ENCODE peak calls at places on chromosomes 3 and 15, in nine cellular contexts. V is HepG2, U is A549, I is GM12878, L is HCT116, J is upper lobe of left lung, Y is body of pancreas, C is IMR-90, G is right lobe of liver. H is an unnamed sample. For H3K9me3, the result is how much of the 10 kb centered on the place peaks cover.

GRCh38 chr15:70723124-70723427 is 40.3 kb downstream of the UACA start:
- ATAC-seq in V (no peak), U (no peak), I (no peak), L (no peak), J (peak), Y (no peak), C (no peak), G (no peak), H (no peak)

GRCh38 chr3:4021162-4021561 is 221.9 kb downstream of the LRRN1 start:
- ATAC-seq in V (no peak), U (no peak), I (no peak), L (no peak), J (no peak), Y (no peak), C (no peak), G (no peak), H (no peak)

GRCh38 chr3:170038434-170039110 is 777 bp downstream of the GPR160 start:
- ATAC-seq in V (peak), U (peak), I (peak), L (peak), J (peak), Y (peak), C (no peak), G (peak), H (no peak)

GRCh38 chr15:75067123-75067854 is 43.9 kb downstream of the PPCDC start:
- ATAC-seq in V (no peak), U (no peak), I (peak), L (no peak), J (no peak), Y (no peak), C (no peak), G (no peak), H (no peak)

GRCh38 chr15:67149859-67150824 is 84.7 kb downstream of the SMAD3 start:
- ATAC-seq in V (peak), U (peak), I (peak), L (peak), J (peak), Y (peak), C (peak), G (peak), H (peak)

GRCh38 chr3:12371525-12372140 is 82.8 kb downstream of the PPARG start:
- ATAC-seq in V (no peak), U (peak), I (no peak), L (peak), J (no peak), Y (no peak), C (peak), G (peak), H (no peak)

GRCh38 chr15:30671309-30671708 is 45.4 kb downstream of the ARHGAP11B start:
- ATAC-seq in V (no peak), U (no peak), I (no peak), L (no peak), J (no peak), Y (no peak), C (no peak), G (no peak), H (no peak)

GRCh38 chr3:197542741-197543454 is 12.9 kb downstream of the BDH1 start:
- ATAC-seq in V (no peak), U (no peak), I (no peak), L (no peak), J (peak), Y (no peak), C (no peak), G (peak), H (peak)

GRCh38 chr3:138835177-138835757 is 539 bp upstream of the PIK3CB start:
- ATAC-seq in V (peak), U (no peak), I (no peak), L (no peak), J (no peak), Y (no peak), C (peak), G (peak), H (peak)

GRCh38 chr3:32256206-32256605 is 17.7 kb downstream of the CMTM8 start:
- ATAC-seq in V (no peak), U (no peak), I (no peak), L (peak), J (no peak), Y (no peak), C (no peak), G (no peak), H (no peak)

GRCh38 chr3:120299403-120299802 is 14.4 kb upstream of the GPR156 start:
- ATAC-seq in V (no peak), U (no peak), I (no peak), L (no peak), J (no peak), Y (no peak), C (no peak), G (no peak), H (no peak)

GRCh38 chr3:136343873-136344281 is 93.7 kb downstream of the PCCB start:
- ATAC-seq in V (peak), U (peak), I (no peak), L (peak), J (peak), Y (peak), C (peak), G (peak), H (peak)

GRCh38 chr3:109927161-109927560 is 589.8 kb upstream of the DPPA4 start:
- ATAC-seq in V (no peak), U (peak), I (peak), L (peak), J (no peak), Y (no peak), C (peak), G (no peak), H (no peak)

GRCh38 chr3:127482216-127483004 is 108.1 kb downstream of the TPRA1 start:
- ATAC-seq in V (no peak), U (no peak), I (no peak), L (no peak), J (no peak), Y (no peak), C (no peak), G (no peak), H (no peak)

GRCh38 chr3:126716057-126716456 is 12.0 kb downstream of the CHCHD6 start:
- ATAC-seq in V (no peak), U (no peak), I (no peak), L (no peak), J (no peak), Y (no peak), C (no peak), G (no peak), H (no peak)

GRCh38 chr15:78006567-78007205 is 70.8 kb downstream of the TBC1D2B start:
- ATAC-seq in V (no peak), U (no peak), I (no peak), L (no peak), J (no peak), Y (peak), C (no peak), G (peak), H (no peak)

GRCh38 chr3:27661813-27662212 is 60.3 kb downstream of the EOMES start:
- ATAC-seq in V (no peak), U (no peak), I (peak), L (no peak), J (no peak), Y (no peak), C (no peak), G (no peak), H (no peak)

GRCh38 chr3:148729656-148730055 is 32.0 kb downstream of the AGTR1 start:
- ATAC-seq in V (no peak), U (no peak), I (no peak), L (no peak), J (no peak), Y (peak), C (peak), G (no peak), H (peak)

GRCh38 chr3:96266395-96267187 is 547.8 kb upstream of the EPHA6 start:
- ATAC-seq in V (no peak), U (no peak), I (no peak), L (no peak), J (no peak), Y (peak), C (no peak), G (peak), H (peak)

GRCh38 chr3:171878441-171879225 is 35.5 kb downstream of the TMEM212 start:
- ATAC-seq in V (no peak), U (no peak), I (no peak), L (no peak), J (no peak), Y (no peak), C (no peak), G (peak), H (peak)

GRCh38 chr15:82810863-82811421 is 1.5 kb downstream of the WHAMM start:
- ATAC-seq in V (no peak), U (no peak), I (peak), L (no peak), J (no peak), Y (no peak), C (no peak), G (no peak), H (no peak)

GRCh38 chr3:50372349-50372748 is 13.0 kb upstream of the TMEM115 start:
- ATAC-seq in V (peak), U (no peak), I (no peak), L (no peak), J (no peak), Y (no peak), C (no peak), G (no peak), H (no peak)

GRCh38 chr15:58505581-58505980 is 73.8 kb downstream of the LIPC start:
- ATAC-seq in V (no peak), U (peak), I (no peak), L (peak), J (no peak), Y (no peak), C (peak), G (no peak), H (no peak)

GRCh38 chr15:59918994-59919951 is 84.8 kb upstream of the FOXB1 start:
- ATAC-seq in V (no peak), U (peak), I (peak), L (no peak), J (no peak), Y (no peak), C (no peak), G (no peak), H (no peak)

GRCh38 chr15:40536501-40536900 is 28.3 kb downstream of the CCDC32 start:
- ATAC-seq in V (no peak), U (no peak), I (no peak), L (no peak), J (no peak), Y (no peak), C (peak), G (no peak), H (no peak)

GRCh38 chr3:32313723-32314473 is 75.4 kb downstream of the CMTM8 start:
- ATAC-seq in V (no peak), U (peak), I (no peak), L (peak), J (no peak), Y (peak), C (no peak), G (no peak), H (no peak)

GRCh38 chr15:25022233-25022632 is 67.4 kb downstream of the SNRPN start:
- ATAC-seq in V (no peak), U (no peak), I (no peak), L (no peak), J (no peak), Y (no peak), C (no peak), G (no peak), H (no peak)
- H3K9me3 ChIP-seq in V (half or more), U (under half), I (under half), L (under half), J (half or more), Y (under half), C (under half), G (under half), H (under half)

GRCh38 chr3:196432137-196432879 is at the start of gene UBXN7:
- ATAC-seq in V (peak), U (peak), I (peak), L (peak), J (peak), Y (peak), C (peak), G (peak), H (peak)

DNA sequence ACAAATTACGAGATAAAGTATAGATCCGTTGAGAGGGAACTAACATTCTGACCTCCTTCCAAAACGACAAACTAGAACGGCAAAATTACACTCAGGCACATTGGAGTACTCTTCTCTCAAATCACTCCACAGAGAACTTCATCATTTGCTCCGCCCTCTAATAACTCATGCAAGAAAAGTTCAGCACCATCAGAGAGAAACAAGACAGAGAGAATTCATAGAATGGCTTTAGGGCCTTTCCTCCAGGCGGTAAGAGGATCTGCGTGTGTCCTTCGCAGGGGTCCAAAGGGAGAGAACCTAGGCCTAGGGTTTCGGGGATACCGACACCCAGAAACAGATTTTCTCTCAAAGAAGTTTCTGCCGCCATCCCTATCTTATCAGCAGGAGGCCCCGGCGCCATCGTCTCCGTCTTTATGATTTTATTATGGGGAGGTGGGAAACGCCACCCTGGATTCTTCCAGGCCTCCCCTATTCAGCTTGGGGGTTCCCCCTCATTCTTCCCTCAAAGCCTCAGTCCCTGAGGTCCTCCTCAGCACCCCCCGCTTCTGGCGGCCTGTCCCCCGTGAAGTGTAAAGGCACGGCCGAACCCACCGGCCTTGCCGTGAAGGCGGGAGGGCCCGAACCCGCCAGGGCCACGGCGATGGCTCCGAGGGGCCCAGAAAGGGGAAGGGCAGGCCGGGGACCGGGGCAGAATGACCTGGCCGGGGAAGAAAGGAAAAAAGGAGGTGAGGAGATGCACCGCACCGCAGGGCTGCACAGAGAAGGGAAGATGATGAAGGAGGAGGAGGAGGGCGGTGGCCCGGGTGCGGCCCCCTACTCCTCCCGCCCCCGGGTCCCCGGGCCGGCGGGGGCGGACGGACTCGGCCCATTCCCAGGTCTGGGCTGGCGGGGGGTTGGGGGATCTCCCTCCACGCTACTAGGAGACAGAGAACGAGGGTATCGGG is 762 bp downstream of the UBXN7 start:
- ATAC-seq in V (peak), U (peak), I (peak), L (peak), J (peak), Y (peak), C (peak), G (peak), H (peak)
- TF ChIP-seq POLR2A in V (no peak), U (no peak), I (no peak), L (no peak), J (peak), Y (no peak), C (no peak), G (no peak), H (no peak)

GRCh38 chr15:25058080-25058785 is 103.4 kb downstream of the SNRPN start:
- ATAC-seq in V (no peak), U (no peak), I (no peak), L (no peak), J (no peak), Y (no peak), C (no peak), G (no peak), H (no peak)

GRCh38 chr15:25060996-25061620 is 106.3 kb downstream of the SNRPN start:
- ATAC-seq in V (no peak), U (no peak), I (no peak), L (no peak), J (no peak), Y (no peak), C (no peak), G (no peak), H (no peak)

GRCh38 chr15:25060472-25060803 is 105.7 kb downstream of the SNRPN start:
- ATAC-seq in V (no peak), U (no peak), I (no peak), L (no peak), J (no peak), Y (no peak), C (no peak), G (no peak), H (no peak)

GRCh38 chr15:25061808-25062550 is 107.2 kb downstream of the SNRPN start:
- ATAC-seq in V (no peak), U (no peak), I (no peak), L (no peak), J (no peak), Y (no peak), C (no peak), G (no peak), H (no peak)

GRCh38 chr15:25059698-25060471 is 105.1 kb downstream of the SNRPN start:
- ATAC-seq in V (no peak), U (no peak), I (no peak), L (no peak), J (no peak), Y (no peak), C (no peak), G (no peak), H (no peak)
- H3K9me3 ChIP-seq in V (half or more), U (half or more), I (half or more), L (half or more), J (half or more), Y (under half), C (half or more), G (half or more), H (half or more)

GRCh38 chr15:88906551-88906950 is 6.6 kb downstream of the MFGE8 start:
- ATAC-seq in V (no peak), U (no peak), I (no peak), L (no peak), J (no peak), Y (no peak), C (no peak), G (no peak), H (no peak)
- TF ChIP-seq POLR2A in V (no peak), U (no peak), I (no peak), L (no peak), J (no peak), Y (no peak), C (no peak), G (no peak), H (no peak)

GRCh38 chr15:22262613-22263020 is 182.3 kb downstream of the OR4M2 start:
- ATAC-seq in V (no peak), U (peak), I (no peak), L (no peak), J (peak), Y (no peak), C (no peak), G (peak), H (peak)

GRCh38 chr15:22257047-22257667 is 176.8 kb downstream of the OR4M2 start:
- ATAC-seq in V (peak), U (peak), I (no peak), L (no peak), J (no peak), Y (no peak), C (no peak), G (no peak), H (no peak)

GRCh38 chr15:22257668-22258401 is 177.5 kb downstream of the OR4M2 start:
- ATAC-seq in V (no peak), U (no peak), I (no peak), L (no peak), J (no peak), Y (no peak), C (no peak), G (no peak), H (no peak)

GRCh38 chr15:22258402-22259150 is 178.2 kb downstream of the OR4M2 start:
- ATAC-seq in V (peak), U (peak), I (no peak), L (no peak), J (no peak), Y (no peak), C (no peak), G (no peak), H (no peak)

GRCh38 chr15:22259881-22260421 is 179.6 kb downstream of the OR4M2 start:
- ATAC-seq in V (no peak), U (no peak), I (no peak), L (no peak), J (no peak), Y (no peak), C (no peak), G (peak), H (no peak)
- H3K9me3 ChIP-seq in V (under half), U (under half), I (under half), L (under half), J (under half), Y (under half), C (under half), G (under half), H (under half)